ENCODE peak calls at places on chromosomes 12 and 14, in four cellular contexts. One of them, this sample, is unnamed.

GRCh38 chr12:114257687-114258086 is 148.3 kb downstream of the TBX5 start:
- DNase-seq in WTC11: no peak
- DNase-seq in AG09319: no peak
- DNase-seq in fibroblast of lung: no peak
- DNase-seq in this sample: no peak

GRCh38 chr14:104389326-104390220 is 190.0 kb upstream of the C14orf180 start:
- DNase-seq in fibroblast of lung: no peak
- DNase-seq in WTC11: no peak
- DNase-seq in AG09319: no peak
- DNase-seq in this sample: no peak

GRCh38 chr14:74190910-74191575 is 48.2 kb upstream of the VSX2 start:
- DNase-seq in fibroblast of lung: peak; percentile 17
- DNase-seq in AG09319: no peak
- DNase-seq in WTC11: no peak
- DNase-seq in this sample: no peak

GRCh38 chr12:102851246-102851645 is 65.8 kb downstream of the PAH start:
- DNase-seq in WTC11: no peak
- DNase-seq in fibroblast of lung: no peak
- DNase-seq in AG09319: no peak
- DNase-seq in this sample: no peak

GRCh38 chr12:50924439-50925341 is 27.7 kb upstream of the HIGD1C start:
- DNase-seq in AG09319: peak; percentile 87
- DNase-seq in WTC11: no peak
- DNase-seq in fibroblast of lung: peak; percentile 91
- DNase-seq in this sample: peak; percentile 98

GRCh38 chr14:51849095-51849494 is 11.3 kb upstream of the GNG2 start:
- DNase-seq in AG09319: no peak
- DNase-seq in fibroblast of lung: peak; percentile 37
- DNase-seq in WTC11: no peak
- DNase-seq in this sample: no peak

GRCh38 chr14:47675489-47676300 is at the start of gene MDGA2:
- DNase-seq in AG09319: no peak
- DNase-seq in WTC11: peak; percentile 59
- DNase-seq in fibroblast of lung: peak; percentile 49
- DNase-seq in this sample: peak; percentile 18

GRCh38 chr14:93969082-93969828 is 7.1 kb downstream of the ASB2 start:
- DNase-seq in AG09319: no peak
- DNase-seq in fibroblast of lung: no peak
- DNase-seq in WTC11: no peak
- DNase-seq in this sample: no peak

GRCh38 chr12:29054790-29055663 is 94.1 kb upstream of the FAR2 start:
- DNase-seq in WTC11: no peak
- DNase-seq in AG09319: no peak
- DNase-seq in fibroblast of lung: peak; percentile 23
- DNase-seq in this sample: no peak

GRCh38 chr14:90381999-90382451 is 14.8 kb upstream of the CALM1 start:
- DNase-seq in AG09319: no peak
- DNase-seq in WTC11: peak; percentile 36
- DNase-seq in fibroblast of lung: no peak
- DNase-seq in this sample: no peak

GRCh38 chr12:89544730-89545184 is 18.9 kb upstream of the POC1B start:
- DNase-seq in WTC11: no peak
- DNase-seq in fibroblast of lung: peak; percentile 28
- DNase-seq in AG09319: no peak
- DNase-seq in this sample: peak; percentile 54

GRCh38 chr14:56087824-56088571 is 30.2 kb upstream of the PELI2 start:
- DNase-seq in fibroblast of lung: peak; percentile 74
- DNase-seq in AG09319: no peak
- DNase-seq in WTC11: no peak
- DNase-seq in this sample: peak; percentile 22

GRCh38 chr12:77946541-77947021 is 115.9 kb downstream of the NAV3 start:
- DNase-seq in fibroblast of lung: peak; percentile 62
- DNase-seq in AG09319: no peak
- DNase-seq in WTC11: no peak
- DNase-seq in this sample: no peak

GRCh38 chr14:72521968-72522741 is 371.7 kb downstream of the DPF3 start:
- DNase-seq in AG09319: no peak
- DNase-seq in WTC11: no peak
- DNase-seq in fibroblast of lung: no peak
- DNase-seq in this sample: no peak

GRCh38 chr12:117441751-117442150 is 80.3 kb upstream of the NOS1 start:
- DNase-seq in fibroblast of lung: peak; percentile 63
- DNase-seq in AG09319: no peak
- DNase-seq in WTC11: no peak
- DNase-seq in this sample: peak; percentile 46

GRCh38 chr12:49973361-49973830 is 649 bp downstream of the AQP6 start:
- DNase-seq in AG09319: no peak
- DNase-seq in fibroblast of lung: no peak
- DNase-seq in WTC11: no peak
- DNase-seq in this sample: no peak

GRCh38 chr12:188910-189621 is 24.9 kb downstream of the SLC6A12 start:
- DNase-seq in WTC11: peak; percentile 75
- DNase-seq in AG09319: no peak
- DNase-seq in fibroblast of lung: peak; percentile 47
- DNase-seq in this sample: peak; percentile 39

GRCh38 chr14:105197274-105197673 is 16.2 kb upstream of the NUDT14 start:
- DNase-seq in WTC11: no peak
- DNase-seq in fibroblast of lung: peak; percentile 25
- DNase-seq in AG09319: peak; percentile 31
- DNase-seq in this sample: no peak

GRCh38 chr14:102370305-102370809 is 7.6 kb downstream of the TECPR2 start:
- DNase-seq in fibroblast of lung: no peak
- DNase-seq in AG09319: no peak
- DNase-seq in WTC11: no peak
- DNase-seq in this sample: no peak

GRCh38 chr12:69388371-69388770 is 28.8 kb downstream of the YEATS4 start:
- DNase-seq in fibroblast of lung: peak; percentile 70
- DNase-seq in AG09319: peak; percentile 47
- DNase-seq in WTC11: no peak
- DNase-seq in this sample: peak; percentile 76

GRCh38 chr12:509494-509893 is 49.8 kb downstream of the B4GALNT3 start:
- DNase-seq in fibroblast of lung: peak; percentile 44
- DNase-seq in WTC11: no peak
- DNase-seq in AG09319: no peak
- DNase-seq in this sample: peak; percentile 10

GRCh38 chr14:57845802-57846531 is 19.9 kb downstream of the SLC35F4 start:
- DNase-seq in fibroblast of lung: peak; percentile 54
- DNase-seq in AG09319: no peak
- DNase-seq in WTC11: no peak
- DNase-seq in this sample: peak; percentile 43

GRCh38 chr14:32370720-32371119 is 41.6 kb downstream of the AKAP6 start:
- DNase-seq in WTC11: no peak
- DNase-seq in AG09319: peak; percentile 29
- DNase-seq in fibroblast of lung: peak; percentile 86
- DNase-seq in this sample: peak; percentile 80

GRCh38 chr14:100348253-100348729 is 25.2 kb downstream of the SLC25A47 start:
- DNase-seq in fibroblast of lung: no peak
- DNase-seq in AG09319: no peak
- DNase-seq in WTC11: no peak
- DNase-seq in this sample: no peak

GRCh38 chr14:71403673-71404072 is 496.4 kb downstream of the PCNX1 start:
- DNase-seq in fibroblast of lung: peak; percentile 49
- DNase-seq in AG09319: no peak
- DNase-seq in WTC11: no peak
- DNase-seq in this sample: peak; percentile 36

GRCh38 chr12:111451232-111451631 is 45.5 kb downstream of the SH2B3 start:
- DNase-seq in fibroblast of lung: no peak
- DNase-seq in AG09319: no peak
- DNase-seq in WTC11: no peak
- DNase-seq in this sample: no peak

GRCh38 chr14:75053396-75054289 is 2.4 kb upstream of the MLH3 start:
- DNase-seq in AG09319: peak; percentile 89
- DNase-seq in fibroblast of lung: no peak
- DNase-seq in WTC11: no peak
- DNase-seq in this sample: no peak

GRCh38 chr12:57416039-57416996 is 14.5 kb downstream of the R3HDM2 start:
- DNase-seq in AG09319: no peak
- DNase-seq in fibroblast of lung: peak; percentile 36
- DNase-seq in WTC11: no peak
- DNase-seq in this sample: no peak

GRCh38 chr12:96314723-96315122 is 85.5 kb downstream of the CDK17 start:
- DNase-seq in AG09319: no peak
- DNase-seq in fibroblast of lung: peak; percentile 16
- DNase-seq in WTC11: no peak
- DNase-seq in this sample: no peak

GRCh38 chr14:67733609-67734008 is 31.9 kb downstream of the RDH12 start:
- DNase-seq in fibroblast of lung: no peak
- DNase-seq in AG09319: no peak
- DNase-seq in WTC11: no peak
- DNase-seq in this sample: no peak

GRCh38 chr14:20751963-20752562 is 6.4 kb downstream of the EDDM3A start:
- DNase-seq in fibroblast of lung: no peak
- DNase-seq in AG09319: no peak
- DNase-seq in WTC11: no peak
- DNase-seq in this sample: no peak

GRCh38 chr12:67804168-67804567 is 155.6 kb downstream of the DYRK2 start:
- DNase-seq in WTC11: no peak
- DNase-seq in fibroblast of lung: no peak
- DNase-seq in AG09319: no peak
- DNase-seq in this sample: no peak

GRCh38 chr14:28785096-28785952 is 18.7 kb downstream of the FOXG1 start:
- DNase-seq in AG09319: no peak
- DNase-seq in WTC11: peak; percentile 68
- DNase-seq in fibroblast of lung: peak; percentile 34
- DNase-seq in this sample: no peak

DNA sequence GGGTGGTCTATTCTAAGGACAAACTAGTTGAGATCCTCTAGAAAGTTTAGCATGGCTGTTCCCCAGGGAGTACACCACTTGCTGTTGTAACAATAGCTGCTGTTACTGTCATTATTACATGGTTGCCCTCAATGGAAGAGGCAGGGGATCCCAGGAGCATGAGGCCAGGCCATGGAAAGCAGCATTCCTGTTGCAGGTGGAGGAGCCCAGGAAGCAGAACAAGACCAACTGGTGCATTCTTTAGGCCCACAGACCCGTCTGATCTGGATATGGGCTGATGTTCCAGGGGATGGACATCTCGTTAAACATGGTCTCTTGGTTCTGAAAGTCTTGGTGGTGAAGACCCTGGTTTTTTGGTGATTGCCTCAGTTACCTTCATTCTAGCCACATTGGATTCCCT is 109.2 kb upstream of the WSCD2 start:
- DNase-seq in fibroblast of lung: no peak
- DNase-seq in WTC11: no peak
- DNase-seq in AG09319: no peak
- DNase-seq in this sample: no peak
- TF ChIP-seq CTCF in fibroblast of lung: no peak
- TF ChIP-seq CTCF in WTC11: no peak
- TF ChIP-seq CTCF in AG09319: no peak
- TF ChIP-seq CTCF in this sample: no peak

DNA sequence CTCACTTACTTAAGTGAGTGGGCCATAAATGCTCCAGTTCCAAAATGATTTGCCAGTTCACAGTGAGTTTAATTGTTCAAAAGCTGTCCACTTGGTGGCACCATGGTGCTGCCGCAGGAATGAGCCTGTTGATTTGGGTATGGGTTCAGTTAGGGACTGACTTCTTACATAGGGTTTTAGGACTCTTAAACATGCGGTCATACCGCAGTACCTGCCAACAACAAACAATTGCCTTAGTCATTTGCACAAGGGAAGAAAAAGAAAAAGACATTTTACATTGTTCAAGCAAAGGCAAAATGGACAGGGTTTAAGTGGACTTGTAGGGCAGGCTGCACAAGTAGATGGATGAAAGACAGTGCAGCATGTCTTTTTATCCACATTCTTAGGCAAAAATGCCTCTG is 80.0 kb upstream of the DBX2 start:
- DNase-seq in fibroblast of lung: peak; percentile 71
- DNase-seq in AG09319: peak; percentile 15
- DNase-seq in WTC11: peak; percentile 59
- DNase-seq in this sample: peak; percentile 77
- TF ChIP-seq CTCF in fibroblast of lung: peak; percentile 72
- TF ChIP-seq CTCF in AG09319: peak; percentile 70
- TF ChIP-seq CTCF in WTC11: peak; percentile 56
- TF ChIP-seq CTCF in this sample: peak; percentile 72

GRCh38 chr12:120856980-120857379 is 47.2 kb downstream of the SPPL3 start:
- DNase-seq in WTC11: no peak
- DNase-seq in AG09319: no peak
- DNase-seq in fibroblast of lung: no peak
- DNase-seq in this sample: no peak
- TF ChIP-seq CTCF in WTC11: no peak
- TF ChIP-seq CTCF in AG09319: peak; percentile 30
- TF ChIP-seq CTCF in fibroblast of lung: peak; percentile 30
- TF ChIP-seq CTCF in this sample: peak; percentile 35

GRCh38 chr14:80901260-80901659 is 40.3 kb downstream of the CEP128 start:
- DNase-seq in AG09319: no peak
- DNase-seq in WTC11: no peak
- DNase-seq in fibroblast of lung: no peak
- DNase-seq in this sample: no peak

GRCh38 chr14:80902608-80903007 is 38.9 kb downstream of the CEP128 start:
- DNase-seq in WTC11: no peak
- DNase-seq in fibroblast of lung: no peak
- DNase-seq in AG09319: no peak
- DNase-seq in this sample: no peak

GRCh38 chr14:80906336-80906735 is 35.2 kb downstream of the CEP128 start:
- DNase-seq in WTC11: no peak
- DNase-seq in AG09319: no peak
- DNase-seq in fibroblast of lung: no peak
- DNase-seq in this sample: no peak

GRCh38 chr14:80901813-80902212 is 39.7 kb downstream of the CEP128 start:
- DNase-seq in fibroblast of lung: no peak
- DNase-seq in WTC11: no peak
- DNase-seq in AG09319: no peak
- DNase-seq in this sample: no peak

DNA sequence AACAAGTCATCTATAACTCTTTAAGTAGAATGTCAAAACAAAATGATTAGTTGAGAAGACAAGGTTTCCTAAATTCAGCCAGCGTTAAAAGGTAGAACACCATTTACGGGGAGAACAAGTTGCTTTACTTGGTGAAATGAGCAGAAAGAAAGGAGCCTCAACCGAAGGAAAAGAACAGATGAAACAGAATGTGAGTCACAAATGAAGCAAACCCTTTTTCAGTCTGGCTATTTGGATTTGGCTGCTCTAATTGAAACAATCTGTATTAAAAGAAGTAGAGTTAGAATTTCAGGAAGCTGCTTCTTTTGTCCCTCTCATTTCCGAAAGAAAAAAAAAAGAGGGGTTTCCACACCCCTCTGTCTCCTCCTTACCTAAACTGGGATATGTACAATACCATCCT is 34.6 kb downstream of the CEP128 start:
- DNase-seq in AG09319: peak; percentile 30
- DNase-seq in WTC11: no peak
- DNase-seq in fibroblast of lung: peak; percentile 13
- DNase-seq in this sample: no peak
- TF ChIP-seq CTCF in AG09319: no peak
- TF ChIP-seq CTCF in WTC11: no peak
- TF ChIP-seq CTCF in fibroblast of lung: no peak
- TF ChIP-seq CTCF in this sample: no peak

This sample was measured in astrocyte of the spinal cord.